ENCODE peak calls at places on chromosomes 3 and 15, in seven cellular contexts. S, N, Q, D, C, K and T are unnamed samples.

GRCh38 chr3:171056528-171056927 is 30.0 kb upstream of the SLC2A2 start:
- DNase-seq in D (no peak), C (peak), N (peak), Q (no peak), S (no peak), K (no peak), T (peak)

GRCh38 chr15:85331666-85332261 is 48.6 kb upstream of the AKAP13 start:
- DNase-seq in S (no peak), Q (peak), K (no peak), N (peak), D (no peak), C (no peak), T (peak)

GRCh38 chr3:197234947-197235914 is 63.2 kb downstream of the DLG1 start:
- DNase-seq in Q (no peak), K (no peak), C (peak), D (no peak), N (no peak), S (no peak), T (no peak)

GRCh38 chr15:101273534-101273933 is 3.8 kb downstream of the SELENOS start:
- DNase-seq in D (no peak), Q (no peak), S (no peak), C (no peak), K (no peak), N (no peak), T (no peak)

GRCh38 chr15:81529444-81529950 is 155.5 kb upstream of the TMC3 start:
- DNase-seq in N (peak), D (no peak), S (no peak), Q (no peak), K (no peak), C (no peak), T (peak)

GRCh38 chr3:11455977-11456376 is 183.8 kb downstream of the ATG7 start:
- DNase-seq in K (no peak), S (no peak), C (peak), N (peak), Q (no peak), D (no peak), T (peak)

GRCh38 chr3:142035308-142035922 is 113.9 kb downstream of the TFDP2 start:
- DNase-seq in D (no peak), C (no peak), S (no peak), Q (no peak), K (no peak), N (no peak), T (no peak)

GRCh38 chr3:126197854-126198584 is 17.6 kb upstream of the ALDH1L1 start:
- DNase-seq in S (no peak), N (peak), K (peak), Q (peak), C (peak), D (peak), T (peak)

GRCh38 chr3:100260081-100260684 is 609 bp upstream of the TBC1D23 start:
- DNase-seq in D (peak), C (no peak), N (peak), S (peak), Q (no peak), K (peak), T (peak)

GRCh38 chr3:196463804-196464203 is 31.6 kb upstream of the UBXN7 start:
- DNase-seq in K (no peak), S (no peak), Q (no peak), C (no peak), N (no peak), D (no peak), T (no peak)

GRCh38 chr15:26352909-26353308 is 420.0 kb downstream of the GABRB3 start:
- DNase-seq in Q (no peak), S (no peak), D (no peak), N (no peak), C (no peak), K (peak), T (no peak)

GRCh38 chr3:185693985-185694675 is 108.0 kb downstream of the SENP2 start:
- DNase-seq in K (no peak), D (no peak), Q (no peak), N (peak), S (no peak), C (no peak), T (peak)

GRCh38 chr3:96706517-96706916 is 107.9 kb upstream of the EPHA6 start:
- DNase-seq in D (no peak), C (no peak), K (no peak), Q (no peak), N (no peak), S (no peak), T (no peak)

DNA sequence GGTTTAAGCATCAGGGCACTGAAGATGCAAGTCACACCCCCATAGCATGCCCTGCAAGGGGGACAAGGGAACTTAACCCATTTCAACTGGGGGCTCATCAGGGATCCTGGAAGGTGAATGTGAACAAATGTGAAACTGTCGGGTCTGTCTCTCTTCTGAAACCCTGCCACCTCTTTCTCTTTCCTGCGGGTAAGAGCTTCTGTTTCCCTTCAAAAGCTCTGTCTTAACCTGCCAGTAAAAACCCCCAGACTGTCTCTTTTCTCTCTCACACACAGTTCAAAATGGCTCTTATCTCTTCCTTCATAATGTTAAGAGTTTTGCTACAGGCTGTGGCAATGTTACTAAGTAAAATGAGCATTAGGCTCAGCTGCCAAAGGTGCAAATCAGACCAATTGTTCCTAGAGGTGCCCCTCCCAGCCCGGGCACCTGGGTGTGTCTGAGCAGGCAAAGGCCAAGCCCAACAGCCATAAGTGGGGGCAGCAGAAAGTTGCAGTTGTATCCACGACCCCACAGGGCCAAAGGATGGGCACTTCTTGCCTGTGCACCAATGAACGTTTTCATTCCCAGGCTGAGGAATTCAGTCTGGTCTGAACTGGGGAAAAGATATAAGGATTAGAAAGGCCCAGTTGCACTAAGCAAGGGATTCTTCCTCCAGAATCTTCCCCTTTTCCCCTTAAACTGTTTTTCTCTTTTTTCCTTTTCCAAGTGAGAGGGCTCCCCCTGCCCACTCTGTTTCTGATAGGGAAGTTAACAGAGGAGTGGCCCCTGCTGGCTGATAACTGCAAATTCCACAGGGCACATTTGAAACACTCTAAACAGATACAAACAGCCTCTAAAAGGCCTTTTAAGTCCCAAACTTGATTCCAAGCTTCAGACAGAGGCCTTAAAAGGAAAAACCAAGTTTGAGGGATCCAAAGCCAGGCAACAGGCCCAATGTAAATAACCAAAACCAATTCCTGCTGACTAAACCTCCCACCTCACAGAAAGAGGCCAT is 113.8 kb upstream of the EPHA6 start:
- DNase-seq in N (no peak), C (no peak), D (no peak), K (peak), S (no peak), Q (no peak), T (no peak)
- TF ChIP-seq CTCF in N (no peak), C (no peak), D (no peak), K (peak), S (no peak), Q (peak), T (no peak)

GRCh38 chr3:79366414-79366813 is 401.4 kb downstream of the ROBO1 start:
- DNase-seq in C (no peak), K (no peak), S (no peak), Q (no peak), D (no peak), N (peak), T (no peak)
- H3K4me3 ChIP-seq in C (no peak), K (no peak), S (no peak), Q (no peak), D (no peak), N (no peak), T (no peak)

DNA sequence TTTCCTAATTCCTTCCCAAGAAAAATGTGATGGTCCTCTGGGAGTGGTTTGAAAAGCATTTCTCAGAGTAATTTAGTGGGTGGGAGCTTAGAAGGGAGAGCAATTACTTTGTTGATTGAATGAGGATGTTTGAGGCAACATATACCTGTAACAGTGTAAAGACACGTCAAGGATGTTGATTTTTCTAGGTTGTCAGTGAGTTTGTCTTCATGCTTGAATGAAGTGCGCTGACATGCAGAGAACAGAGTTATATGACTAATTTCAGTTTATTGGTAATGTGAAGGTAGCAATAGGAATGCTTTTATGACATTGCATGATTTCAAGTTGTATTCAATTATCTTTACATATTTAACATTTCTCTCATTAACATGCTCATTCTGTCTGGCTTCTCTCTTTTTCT is 286.9 kb downstream of the NFKBIZ start:
- DNase-seq in N (no peak), K (no peak), Q (no peak), C (peak), S (no peak), D (no peak), T (no peak)
- TF ChIP-seq CTCF in N (no peak), K (no peak), Q (no peak), C (no peak), S (no peak), D (no peak), T (no peak)

GRCh38 chr3:50515565-50516047 is 12.2 kb upstream of the CACNA2D2 start:
- DNase-seq in K (peak), Q (peak), D (no peak), C (no peak), S (peak), N (peak), T (no peak)
- H3K4me3 ChIP-seq in K (peak), Q (no peak), D (peak), C (no peak), S (peak), N (no peak), T (no peak)

GRCh38 chr3:99114565-99115291 is 213.2 kb upstream of the DCBLD2 start:
- DNase-seq in D (no peak), K (peak), C (peak), Q (peak), S (no peak), N (peak), T (peak)
- TF ChIP-seq CTCF in D (no peak), K (peak), C (peak), Q (peak), S (no peak), N (peak), T (peak)

GRCh38 chr3:38345879-38346583 is 554 bp upstream of the XYLB start:
- DNase-seq in K (no peak), S (no peak), C (no peak), N (no peak), D (no peak), Q (no peak), T (no peak)

GRCh38 chr3:38349684-38350359 is 3.2 kb downstream of the XYLB start:
- DNase-seq in D (no peak), S (no peak), C (peak), K (no peak), N (peak), Q (no peak), T (peak)

GRCh38 chr3:38346584-38347410 is at the start of gene XYLB:
- DNase-seq in C (peak), N (peak), D (peak), S (peak), Q (peak), K (peak), T (peak)

GRCh38 chr3:38348903-38349302 is 2.3 kb downstream of the XYLB start:
- DNase-seq in C (peak), D (no peak), K (no peak), N (peak), Q (no peak), S (no peak), T (peak)

GRCh38 chr3:38347421-38348200 is 1.0 kb downstream of the XYLB start:
- DNase-seq in N (no peak), K (no peak), Q (no peak), S (no peak), C (no peak), D (no peak), T (no peak)
- H3K4me3 ChIP-seq in N (peak), K (peak), Q (peak), S (peak), C (peak), D (peak), T (peak)

DNA sequence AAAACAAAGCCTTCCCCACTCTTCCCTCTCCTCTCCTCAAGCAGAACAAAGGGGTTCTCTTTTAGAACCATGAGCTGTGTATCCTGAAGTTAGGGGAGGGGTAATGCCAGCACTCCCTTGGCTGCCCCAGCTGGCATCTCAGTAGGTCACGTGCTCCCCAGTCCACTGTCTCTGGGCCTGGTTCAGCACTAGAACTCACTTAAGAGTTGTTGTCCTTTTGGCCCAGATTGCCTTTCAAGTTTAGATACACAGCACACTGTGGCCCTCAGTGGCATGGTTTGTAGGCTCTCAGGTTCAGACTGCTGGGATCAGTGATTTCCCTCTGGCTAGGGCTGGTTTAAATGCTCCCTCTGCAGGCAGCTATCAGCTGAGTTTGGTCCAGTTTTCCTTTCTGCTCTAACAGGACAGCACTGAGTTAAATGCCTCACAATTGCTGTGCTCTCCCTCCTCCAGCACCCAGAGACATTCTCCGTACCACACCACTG is 188.4 kb upstream of the ST8SIA2 start:
- DNase-seq in D (no peak), Q (peak), S (no peak), N (no peak), K (peak), C (peak), T (no peak)
- TF ChIP-seq CTCF in D (no peak), Q (peak), S (no peak), N (peak), K (peak), C (peak), T (no peak)